ENCODE peak calls at places on chromosomes 11 and 22, in seven cellular contexts. I is stomach, T is Caco-2, Y is tibial nerve, H is A549, J is vagina, C is transverse colon. P is an unnamed sample. For H3K4me1, the result is how much of the 10 kb centered on the place peaks cover.

GRCh38 chr22:30969532-30970355 is 679 bp downstream of the TUG1 start:
- DNase-seq in J (no peak), C (peak), H (peak), Y (no peak), T (peak), I (peak), P (peak)

GRCh38 chr11:104338186-104338585 is 174.2 kb upstream of the PDGFD start:
- DNase-seq in I (no peak), Y (no peak), T (no peak), J (no peak), C (no peak), H (no peak), P (no peak)

GRCh38 chr11:64844330-64845124 is at the start of gene CDC42BPG:
- DNase-seq in C (peak), T (peak), H (peak), I (peak), Y (no peak), J (no peak), P (peak)

GRCh38 chr11:47946682-47947575 is 33.4 kb upstream of the PTPRJ start:
- DNase-seq in J (no peak), I (peak), T (no peak), C (peak), Y (peak), H (peak), P (peak)

GRCh38 chr11:96554236-96554635 is 164.4 kb downstream of the JRKL start:
- DNase-seq in J (no peak), T (no peak), C (no peak), I (no peak), H (no peak), Y (no peak), P (no peak)

GRCh38 chr11:91998466-91998865 is 226.2 kb upstream of the FAT3 start:
- DNase-seq in C (no peak), Y (no peak), I (no peak), T (peak), J (no peak), H (no peak), P (no peak)

GRCh38 chr11:114073506-114074381 is 14.2 kb downstream of the ZBTB16 start:
- DNase-seq in I (no peak), H (no peak), T (no peak), C (no peak), Y (no peak), J (no peak), P (no peak)

GRCh38 chr22:49756201-49756600 is 71.5 kb downstream of the BRD1 start:
- DNase-seq in Y (no peak), H (no peak), C (no peak), I (peak), J (no peak), T (peak), P (no peak)

GRCh38 chr11:76288166-76288978 is 82.1 kb upstream of the WNT11 start:
- DNase-seq in Y (no peak), T (no peak), H (no peak), J (no peak), I (no peak), C (no peak), P (no peak)

GRCh38 chr11:77559686-77560425 is 29.9 kb upstream of the AQP11 start:
- DNase-seq in H (peak), J (no peak), Y (no peak), C (no peak), T (no peak), I (no peak), P (no peak)

GRCh38 chr22:35376728-35377472 is 4.0 kb upstream of the HMOX1 start:
- DNase-seq in J (no peak), Y (peak), H (peak), C (peak), T (peak), I (peak), P (peak)

GRCh38 chr11:132177106-132177505 is 806.7 kb downstream of the NTM start:
- DNase-seq in H (no peak), C (no peak), Y (no peak), I (no peak), T (no peak), J (no peak), P (no peak)

DNA sequence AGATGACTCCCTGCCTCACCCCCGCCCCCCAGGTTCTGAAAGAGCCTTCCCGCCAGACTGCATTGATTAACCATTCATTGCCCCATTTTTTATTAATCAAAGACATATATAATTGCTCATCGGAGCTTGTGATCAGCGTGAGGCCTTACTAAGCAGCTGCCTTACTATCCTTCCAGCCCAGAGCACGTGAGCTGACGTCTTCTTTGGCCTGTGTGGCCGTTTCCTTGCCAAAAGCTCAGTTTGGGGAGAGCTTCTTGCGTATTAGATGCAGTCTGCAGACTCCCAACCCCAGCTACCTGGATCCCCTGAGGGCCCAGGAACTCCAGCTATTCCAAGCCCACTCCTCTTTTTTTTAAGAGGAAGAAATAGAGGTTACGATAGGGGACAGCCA is 766 bp upstream of the SLC43A3 start:
- DNase-seq in C (peak), I (peak), J (no peak), H (no peak), Y (peak), T (no peak), P (peak)
- H3K4me3 ChIP-seq in C (no peak), I (peak), J (peak), H (no peak), Y (peak), T (no peak), P (peak)

GRCh38 chr11:46407635-46408034 is 16.1 kb upstream of the CHRM4 start:
- DNase-seq in Y (no peak), C (no peak), H (no peak), T (no peak), J (no peak), I (no peak), P (no peak)
- H3K4me1 ChIP-seq in Y (under half), C (under half), H (under half), T (under half), J (under half), I (under half), P (under half)

DNA sequence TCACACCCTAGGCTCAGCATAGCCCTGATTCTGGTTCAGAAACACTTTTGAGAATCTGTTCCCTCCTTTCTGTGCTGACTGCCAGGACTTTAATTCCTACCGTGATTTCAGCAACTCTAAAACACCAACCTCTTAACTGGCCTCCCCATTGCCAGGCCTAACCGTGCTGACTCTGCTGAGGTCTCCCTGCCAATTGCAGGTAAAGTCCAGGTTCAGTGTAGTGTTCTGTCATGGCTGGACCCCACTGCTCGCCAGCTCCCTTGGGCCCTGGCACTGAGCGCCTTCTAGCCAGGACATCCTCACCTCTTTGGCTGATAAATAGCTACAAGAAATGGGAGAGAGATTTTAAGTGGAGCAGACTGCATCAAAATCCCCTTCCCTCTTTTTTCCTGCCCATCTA is 4.6 kb downstream of the UPB1 start:
- DNase-seq in J (no peak), T (no peak), Y (no peak), H (no peak), I (no peak), C (no peak), P (no peak)
- TF ChIP-seq CTCF in J (no peak), T (no peak), Y (no peak), H (no peak), I (no peak), C (no peak), P (no peak)

DNA sequence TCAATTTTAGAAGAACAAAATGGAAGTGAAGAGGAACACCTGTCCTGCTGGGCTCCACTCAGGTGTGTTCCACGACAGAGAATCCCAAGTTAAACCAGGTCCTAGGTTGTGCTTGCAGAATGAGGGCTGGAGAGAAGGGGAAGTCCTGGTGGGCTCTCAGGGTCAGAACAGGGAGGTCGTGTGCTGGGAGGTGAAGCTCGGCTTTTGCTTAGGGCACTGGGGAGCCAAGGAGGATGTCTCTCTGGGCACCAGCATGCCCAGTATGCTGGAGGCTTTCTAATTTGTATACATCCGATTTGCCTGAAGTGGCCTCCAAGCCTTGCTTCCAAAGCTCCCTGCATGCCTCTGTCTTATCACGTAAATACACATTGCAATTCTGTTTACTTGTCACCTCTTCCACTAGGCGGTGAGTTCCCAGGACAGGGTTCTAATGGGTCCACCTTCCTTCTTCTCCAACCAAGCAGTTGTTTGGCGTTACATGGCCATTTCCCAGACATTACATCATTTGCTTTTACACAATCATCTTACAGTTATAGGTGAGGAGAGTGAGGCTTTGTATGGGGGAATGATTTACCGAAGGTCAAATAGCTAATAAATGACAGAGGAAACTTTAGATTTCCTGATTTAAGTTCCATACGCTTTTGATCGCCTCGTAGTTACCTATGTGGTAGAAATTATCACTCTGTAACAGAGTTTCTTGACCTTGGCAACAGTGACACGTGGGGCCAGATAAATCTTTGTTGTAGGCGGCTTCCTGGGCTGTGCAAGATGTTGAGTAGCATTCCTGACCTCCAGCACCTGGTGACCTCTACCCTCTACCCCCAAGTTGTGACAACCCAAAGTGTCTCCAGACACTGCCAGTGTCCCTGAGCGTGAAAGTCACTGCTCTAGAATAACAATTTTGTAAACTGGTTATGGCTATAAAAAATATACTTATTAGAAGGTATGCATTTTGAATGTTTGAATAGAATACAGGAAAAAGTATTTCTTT is 901.5 kb downstream of the TBC1D22A start:
- DNase-seq in H (no peak), J (peak), C (no peak), Y (no peak), I (no peak), T (no peak), P (no peak)
- H3K4me3 ChIP-seq in H (no peak), J (no peak), C (no peak), Y (no peak), I (no peak), T (no peak), P (no peak)

GRCh38 chr22:25374871-25375270 is 155.4 kb downstream of the CRYBB2 start:
- DNase-seq in I (no peak), C (peak), J (no peak), H (no peak), Y (no peak), T (no peak), P (no peak)
- H3K4me1 ChIP-seq in I (under half), C (under half), J (under half), H (under half), Y (under half), T (under half), P (under half)

GRCh38 chr22:40714514-40714966 is 35.3 kb downstream of the MCHR1 start:
- DNase-seq in C (no peak), T (peak), Y (no peak), J (no peak), H (peak), I (no peak), P (no peak)
- TF ChIP-seq CTCF in C (no peak), T (no peak), Y (no peak), J (no peak), H (no peak), I (no peak), P (no peak)

GRCh38 chr11:122681070-122681469 is 25.5 kb downstream of the UBASH3B start:
- DNase-seq in H (no peak), Y (no peak), I (no peak), C (no peak), J (no peak), T (no peak), P (no peak)

GRCh38 chr11:122681731-122682130 is 26.2 kb downstream of the UBASH3B start:
- DNase-seq in I (no peak), H (peak), T (no peak), J (no peak), Y (no peak), C (no peak), P (no peak)

GRCh38 chr11:122677256-122677655 is 21.7 kb downstream of the UBASH3B start:
- DNase-seq in T (no peak), I (no peak), J (no peak), C (no peak), Y (no peak), H (no peak), P (no peak)

GRCh38 chr11:122678406-122678805 is 22.9 kb downstream of the UBASH3B start:
- DNase-seq in C (no peak), J (no peak), Y (no peak), H (no peak), I (no peak), T (no peak), P (no peak)

GRCh38 chr11:122679441-122679840 is 23.9 kb downstream of the UBASH3B start:
- DNase-seq in H (no peak), I (no peak), Y (no peak), C (no peak), J (no peak), T (no peak), P (no peak)
- H3K4me3 ChIP-seq in H (no peak), I (no peak), Y (no peak), C (no peak), J (no peak), T (no peak), P (no peak)

DNA sequence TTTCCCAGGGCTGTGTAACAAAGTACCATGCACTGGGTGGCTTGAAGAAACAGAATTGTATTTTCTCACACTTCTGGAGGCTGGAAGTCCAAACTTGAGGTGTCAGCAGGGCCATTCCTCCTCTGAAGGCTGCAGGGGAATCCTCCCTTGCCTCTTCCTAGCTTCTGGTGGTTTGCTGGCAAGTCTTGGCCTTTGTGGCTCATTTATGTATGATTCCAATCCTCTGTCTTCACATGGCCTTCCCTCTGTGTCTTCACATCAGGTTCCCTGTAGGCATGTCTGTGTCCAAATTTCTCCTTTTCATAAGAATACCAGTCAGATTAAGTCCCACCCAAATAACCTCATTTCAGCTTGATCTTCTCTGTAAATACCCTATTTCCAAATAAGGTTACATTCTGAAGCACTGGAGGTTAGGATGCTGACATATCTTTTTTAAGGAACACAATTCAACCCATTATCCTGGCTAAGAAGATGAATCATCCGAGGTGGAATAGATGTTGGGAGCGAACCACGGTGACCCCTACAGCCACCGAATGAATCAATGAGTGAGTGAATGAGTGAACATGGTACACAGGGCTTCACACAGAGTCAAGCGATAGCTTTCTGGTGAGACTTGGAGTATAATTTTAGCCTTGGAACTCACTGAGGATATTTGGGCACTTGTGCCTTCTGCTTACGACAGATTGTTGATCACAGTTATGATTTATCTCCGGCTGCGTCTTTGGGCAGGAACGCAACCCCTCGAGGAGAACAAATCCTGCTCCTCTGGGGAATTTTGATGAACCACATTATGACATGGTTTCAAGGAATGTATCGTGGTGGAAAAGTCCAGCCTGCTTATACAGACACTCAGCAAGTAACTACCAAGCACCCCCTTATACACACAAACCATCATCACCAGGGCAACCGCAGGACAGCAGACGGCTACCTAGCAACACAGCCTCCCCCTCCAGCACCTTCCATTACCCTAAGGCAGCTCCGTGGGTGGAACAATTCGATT is 34.3 kb upstream of the MICAL2 start:
- DNase-seq in C (peak), J (no peak), Y (no peak), I (no peak), H (peak), T (no peak), P (no peak)
- H3K4me1 ChIP-seq in C (under half), J (under half), Y (under half), I (under half), H (half or more), T (under half), P (under half)

P was measured in heart right ventricle.